ENCODE peak calls at places on chromosomes 2 and 18, in five cellular contexts. Q, D, C, X and Z are unnamed samples.

GRCh38 chr2:148338544-148338943 is 306.0 kb upstream of the EPC2 start:
- DNase-seq in D (no peak), X (no peak), C (peak), Q (no peak), Z (no peak)

GRCh38 chr18:69916412-69916811 is 31.3 kb downstream of the CD226 start:
- DNase-seq in D (no peak), X (no peak), Q (no peak), C (peak), Z (no peak)

GRCh38 chr2:222693837-222694236 is 22.4 kb downstream of the MOGAT1 start:
- DNase-seq in Q (no peak), D (no peak), C (peak), X (no peak), Z (no peak)

GRCh38 chr2:64331430-64331700 is 122.6 kb upstream of the LGALSL start:
- DNase-seq in Q (peak), C (no peak), D (no peak), X (peak), Z (no peak)

GRCh38 chr2:213834746-213835145 is 550.5 kb downstream of the SPAG16 start:
- DNase-seq in Q (no peak), X (no peak), D (no peak), C (peak), Z (no peak)

GRCh38 chr18:58793361-58793760 is 71.3 kb upstream of the ZNF532 start:
- DNase-seq in X (peak), C (peak), D (no peak), Q (no peak), Z (no peak)

GRCh38 chr18:38956068-38956467 is 1390.5 kb upstream of the CELF4 start:
- DNase-seq in C (no peak), Q (no peak), X (no peak), D (no peak), Z (no peak)

GRCh38 chr2:212990697-212991096 is 160.7 kb downstream of the IKZF2 start:
- DNase-seq in X (no peak), D (no peak), Q (no peak), C (peak), Z (no peak)

GRCh38 chr2:174764281-174765063 is at the start of gene CHRNA1:
- DNase-seq in X (no peak), Q (no peak), D (no peak), C (peak), Z (no peak)

GRCh38 chr2:78351208-78351607 is 674.3 kb upstream of the REG3G start:
- DNase-seq in Q (no peak), X (peak), D (no peak), C (no peak), Z (no peak)
- TF ChIP-seq CTCF in Q (no peak), X (no peak), D (no peak), C (no peak), Z (peak)

GRCh38 chr2:32623311-32623706 is 4.5 kb upstream of the TTC27 start:
- DNase-seq in C (no peak), Q (no peak), X (no peak), D (no peak), Z (no peak)

GRCh38 chr2:32626591-32627221 is 1.1 kb upstream of the TTC27 start:
- DNase-seq in X (no peak), C (no peak), Q (no peak), D (no peak), Z (no peak)

GRCh38 chr2:32624813-32625212 is 3.0 kb upstream of the TTC27 start:
- DNase-seq in Q (no peak), D (no peak), X (no peak), C (no peak), Z (no peak)

GRCh38 chr2:32627901-32628645 is at the start of gene TTC27:
- DNase-seq in D (peak), X (peak), C (peak), Q (peak), Z (peak)

DNA sequence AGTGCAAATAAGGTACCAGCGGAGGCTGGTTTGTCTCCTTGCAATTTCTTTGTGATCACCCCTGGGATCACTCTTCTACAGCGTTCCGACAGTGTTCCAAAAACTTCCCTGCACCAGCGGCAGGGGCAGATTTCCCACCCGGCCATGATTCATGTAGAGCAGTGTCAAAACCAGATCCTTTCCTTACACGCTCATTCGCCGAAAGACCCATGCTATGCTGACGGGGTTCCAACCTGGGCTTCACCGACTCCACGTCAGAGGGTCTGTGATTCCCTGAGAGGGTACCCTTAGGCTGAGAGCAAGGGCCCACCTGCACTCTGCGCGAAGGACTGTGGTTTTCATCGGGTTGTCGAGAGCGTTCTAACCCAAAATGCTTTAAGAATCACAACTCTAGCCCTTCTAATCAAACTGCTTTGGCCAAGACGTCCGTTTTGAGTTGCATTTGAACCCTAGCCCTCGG is 379 bp upstream of the TTC27 start:
- DNase-seq in D (no peak), C (peak), X (peak), Q (peak), Z (no peak)
- TF ChIP-seq CTCF in D (no peak), C (peak), X (peak), Q (no peak), Z (no peak)

GRCh38 chr2:240861547-240861946 is 7.1 kb upstream of the AGXT start:
- DNase-seq in X (no peak), D (no peak), Q (no peak), C (no peak), Z (no peak)
- TF ChIP-seq CTCF in X (no peak), D (no peak), Q (no peak), C (no peak), Z (no peak)

GRCh38 chr2:38076250-38076709 is 329 bp upstream of the CYP1B1 start:
- DNase-seq in X (peak), Q (peak), C (peak), D (peak), Z (no peak)
- TF ChIP-seq CTCF in X (no peak), Q (no peak), C (peak), D (no peak), Z (peak)